ENCODE peak calls at places on chromosomes 12 and 14, in nine cellular contexts. One of them, this sample, is unnamed.

GRCh38 chr14:62436256-62436655 is 609.0 kb downstream of the KCNH5 start:
- DNase-seq in mammary epithelial cell: peak; percentile 58
- DNase-seq in sigmoid colon: no peak
- DNase-seq in MM.1S: no peak
- DNase-seq in body of pancreas: no peak
- DNase-seq in SK-N-SH: no peak
- DNase-seq in CD8-positive, alpha-beta T cell: no peak
- DNase-seq in K562: no peak
- DNase-seq in pancreas: no peak
- DNase-seq in this sample: no peak

GRCh38 chr12:89707992-89708792 is 446 bp downstream of the ATP2B1 start:
- DNase-seq in mammary epithelial cell: peak; percentile 20
- DNase-seq in sigmoid colon: peak; percentile 79
- DNase-seq in MM.1S: peak; percentile 53
- DNase-seq in body of pancreas: peak; percentile 43
- DNase-seq in SK-N-SH: peak; percentile 56
- DNase-seq in CD8-positive, alpha-beta T cell: no peak
- DNase-seq in K562: peak; percentile 57
- DNase-seq in pancreas: peak; percentile 49
- DNase-seq in this sample: peak; percentile 77

GRCh38 chr14:77344597-77344996 is 23.8 kb downstream of the GSTZ1 start:
- DNase-seq in mammary epithelial cell: no peak
- DNase-seq in sigmoid colon: no peak
- DNase-seq in MM.1S: no peak
- DNase-seq in body of pancreas: no peak
- DNase-seq in SK-N-SH: no peak
- DNase-seq in CD8-positive, alpha-beta T cell: no peak
- DNase-seq in K562: no peak
- DNase-seq in pancreas: no peak
- DNase-seq in this sample: no peak

GRCh38 chr12:53091756-53092155 is 5.7 kb upstream of the IGFBP6 start:
- DNase-seq in mammary epithelial cell: no peak
- DNase-seq in sigmoid colon: peak; percentile 34
- DNase-seq in MM.1S: no peak
- DNase-seq in body of pancreas: no peak
- DNase-seq in SK-N-SH: no peak
- DNase-seq in CD8-positive, alpha-beta T cell: no peak
- DNase-seq in K562: no peak
- DNase-seq in pancreas: no peak
- DNase-seq in this sample: no peak

GRCh38 chr12:89861086-89861485 is 152.4 kb upstream of the ATP2B1 start:
- DNase-seq in mammary epithelial cell: peak; percentile 30
- DNase-seq in sigmoid colon: no peak
- DNase-seq in MM.1S: no peak
- DNase-seq in body of pancreas: no peak
- DNase-seq in SK-N-SH: no peak
- DNase-seq in CD8-positive, alpha-beta T cell: no peak
- DNase-seq in K562: peak; percentile 11
- DNase-seq in pancreas: no peak
- DNase-seq in this sample: no peak

GRCh38 chr14:51436630-51437029 is 196.6 kb downstream of the TMX1 start:
- DNase-seq in mammary epithelial cell: no peak
- DNase-seq in sigmoid colon: no peak
- DNase-seq in MM.1S: no peak
- DNase-seq in body of pancreas: no peak
- DNase-seq in SK-N-SH: no peak
- DNase-seq in CD8-positive, alpha-beta T cell: no peak
- DNase-seq in K562: no peak
- DNase-seq in pancreas: no peak
- DNase-seq in this sample: no peak

GRCh38 chr12:104285740-104286537 is 17.6 kb upstream of the EID3 start:
- DNase-seq in mammary epithelial cell: peak; percentile 89
- DNase-seq in sigmoid colon: no peak
- DNase-seq in MM.1S: no peak
- DNase-seq in body of pancreas: no peak
- DNase-seq in SK-N-SH: no peak
- DNase-seq in CD8-positive, alpha-beta T cell: no peak
- DNase-seq in K562: peak; percentile 29
- DNase-seq in pancreas: no peak
- DNase-seq in this sample: no peak

GRCh38 chr12:71476513-71476912 is 36.9 kb downstream of the LGR5 start:
- DNase-seq in mammary epithelial cell: peak; percentile 42
- DNase-seq in sigmoid colon: no peak
- DNase-seq in MM.1S: no peak
- DNase-seq in body of pancreas: no peak
- DNase-seq in SK-N-SH: no peak
- DNase-seq in CD8-positive, alpha-beta T cell: no peak
- DNase-seq in K562: no peak
- DNase-seq in pancreas: no peak
- DNase-seq in this sample: no peak

GRCh38 chr12:51871918-51872688 is 15.8 kb upstream of the ANKRD33 start:
- DNase-seq in mammary epithelial cell: no peak
- DNase-seq in sigmoid colon: no peak
- DNase-seq in MM.1S: no peak
- DNase-seq in body of pancreas: no peak
- DNase-seq in SK-N-SH: no peak
- DNase-seq in CD8-positive, alpha-beta T cell: no peak
- DNase-seq in K562: peak; percentile 30
- DNase-seq in pancreas: no peak
- DNase-seq in this sample: peak; percentile 34

GRCh38 chr14:96136361-96136760 is 68.3 kb upstream of the BDKRB2 start:
- DNase-seq in mammary epithelial cell: peak; percentile 64
- DNase-seq in sigmoid colon: no peak
- DNase-seq in MM.1S: no peak
- DNase-seq in body of pancreas: no peak
- DNase-seq in SK-N-SH: no peak
- DNase-seq in CD8-positive, alpha-beta T cell: no peak
- DNase-seq in K562: no peak
- DNase-seq in pancreas: no peak
- DNase-seq in this sample: no peak

GRCh38 chr12:8780389-8780788 is 42.0 kb upstream of the A2ML1 start:
- DNase-seq in mammary epithelial cell: peak; percentile 40
- DNase-seq in sigmoid colon: no peak
- DNase-seq in MM.1S: peak; percentile 10
- DNase-seq in body of pancreas: no peak
- DNase-seq in SK-N-SH: peak; percentile 24
- DNase-seq in CD8-positive, alpha-beta T cell: no peak
- DNase-seq in K562: peak; percentile 47
- DNase-seq in pancreas: no peak
- DNase-seq in this sample: no peak

GRCh38 chr14:95787941-95788340 is 74.0 kb upstream of the TCL1A start:
- DNase-seq in mammary epithelial cell: no peak
- DNase-seq in sigmoid colon: no peak
- DNase-seq in MM.1S: no peak
- DNase-seq in body of pancreas: no peak
- DNase-seq in SK-N-SH: no peak
- DNase-seq in CD8-positive, alpha-beta T cell: no peak
- DNase-seq in K562: no peak
- DNase-seq in pancreas: no peak
- DNase-seq in this sample: no peak

GRCh38 chr14:106518054-106518943 is 991.9 kb downstream of the TMEM121 start:
- DNase-seq in mammary epithelial cell: no peak
- DNase-seq in sigmoid colon: no peak
- DNase-seq in MM.1S: peak; percentile 62
- DNase-seq in body of pancreas: peak; percentile 38
- DNase-seq in SK-N-SH: peak; percentile 11
- DNase-seq in CD8-positive, alpha-beta T cell: peak; percentile 93
- DNase-seq in K562: peak; percentile 37
- DNase-seq in pancreas: peak; percentile 13
- DNase-seq in this sample: peak; percentile 82
- H3K9me3 ChIP-seq in mammary epithelial cell: no peaks in the 10 kb centered on the region
- H3K9me3 ChIP-seq in sigmoid colon: no peaks in the 10 kb centered on the region
- H3K9me3 ChIP-seq in MM.1S: no peaks in the 10 kb centered on the region
- H3K9me3 ChIP-seq in body of pancreas: no peaks in the 10 kb centered on the region
- H3K9me3 ChIP-seq in SK-N-SH: no peaks in the 10 kb centered on the region
- H3K9me3 ChIP-seq in CD8-positive, alpha-beta T cell: no peaks in the 10 kb centered on the region
- H3K9me3 ChIP-seq in K562: no peaks in the 10 kb centered on the region
- H3K9me3 ChIP-seq in pancreas: no peaks in the 10 kb centered on the region
- H3K9me3 ChIP-seq in this sample: no peaks in the 10 kb centered on the region

GRCh38 chr12:26465419-26466097 is 270.2 kb downstream of the SSPN start:
- DNase-seq in mammary epithelial cell: no peak
- DNase-seq in sigmoid colon: no peak
- DNase-seq in MM.1S: no peak
- DNase-seq in body of pancreas: no peak
- DNase-seq in SK-N-SH: no peak
- DNase-seq in CD8-positive, alpha-beta T cell: no peak
- DNase-seq in K562: peak; percentile 9
- DNase-seq in pancreas: no peak
- DNase-seq in this sample: no peak
- H3K9me3 ChIP-seq in mammary epithelial cell: no peaks in the 10 kb centered on the region
- H3K9me3 ChIP-seq in sigmoid colon: no peaks in the 10 kb centered on the region
- H3K9me3 ChIP-seq in MM.1S: no peaks in the 10 kb centered on the region
- H3K9me3 ChIP-seq in body of pancreas: no peaks in the 10 kb centered on the region
- H3K9me3 ChIP-seq in SK-N-SH: no peaks in the 10 kb centered on the region
- H3K9me3 ChIP-seq in CD8-positive, alpha-beta T cell: no peaks in the 10 kb centered on the region
- H3K9me3 ChIP-seq in K562: no peaks in the 10 kb centered on the region
- H3K9me3 ChIP-seq in pancreas: no peaks in the 10 kb centered on the region
- H3K9me3 ChIP-seq in this sample: no peaks in the 10 kb centered on the region

GRCh38 chr12:120928864-120929652 is 24.9 kb upstream of the SPPL3 start:
- DNase-seq in mammary epithelial cell: peak; percentile 81
- DNase-seq in sigmoid colon: no peak
- DNase-seq in MM.1S: no peak
- DNase-seq in body of pancreas: peak; percentile 75
- DNase-seq in SK-N-SH: no peak
- DNase-seq in CD8-positive, alpha-beta T cell: no peak
- DNase-seq in K562: no peak
- DNase-seq in pancreas: peak; percentile 69
- DNase-seq in this sample: no peak
- H3K9me3 ChIP-seq in mammary epithelial cell: no peaks in the 10 kb centered on the region
- H3K9me3 ChIP-seq in sigmoid colon: no peaks in the 10 kb centered on the region
- H3K9me3 ChIP-seq in MM.1S: no peaks in the 10 kb centered on the region
- H3K9me3 ChIP-seq in body of pancreas: no peaks in the 10 kb centered on the region
- H3K9me3 ChIP-seq in SK-N-SH: no peaks in the 10 kb centered on the region
- H3K9me3 ChIP-seq in CD8-positive, alpha-beta T cell: no peaks in the 10 kb centered on the region
- H3K9me3 ChIP-seq in K562: no peaks in the 10 kb centered on the region
- H3K9me3 ChIP-seq in pancreas: no peaks in the 10 kb centered on the region
- H3K9me3 ChIP-seq in this sample: no peaks in the 10 kb centered on the region

GRCh38 chr12:91513354-91513753 is 330.7 kb upstream of the DCN start:
- DNase-seq in mammary epithelial cell: no peak
- DNase-seq in sigmoid colon: no peak
- DNase-seq in MM.1S: no peak
- DNase-seq in body of pancreas: no peak
- DNase-seq in SK-N-SH: no peak
- DNase-seq in CD8-positive, alpha-beta T cell: no peak
- DNase-seq in K562: no peak
- DNase-seq in pancreas: no peak
- DNase-seq in this sample: no peak
- H3K9me3 ChIP-seq in mammary epithelial cell: no peaks in the 10 kb centered on the region
- H3K9me3 ChIP-seq in sigmoid colon: no peaks in the 10 kb centered on the region
- H3K9me3 ChIP-seq in MM.1S: no peaks in the 10 kb centered on the region
- H3K9me3 ChIP-seq in body of pancreas: no peaks in the 10 kb centered on the region
- H3K9me3 ChIP-seq in SK-N-SH: no peaks in the 10 kb centered on the region
- H3K9me3 ChIP-seq in CD8-positive, alpha-beta T cell: no peaks in the 10 kb centered on the region
- H3K9me3 ChIP-seq in K562: no peaks in the 10 kb centered on the region
- H3K9me3 ChIP-seq in pancreas: no peaks in the 10 kb centered on the region
- H3K9me3 ChIP-seq in this sample: no peaks in the 10 kb centered on the region

DNA sequence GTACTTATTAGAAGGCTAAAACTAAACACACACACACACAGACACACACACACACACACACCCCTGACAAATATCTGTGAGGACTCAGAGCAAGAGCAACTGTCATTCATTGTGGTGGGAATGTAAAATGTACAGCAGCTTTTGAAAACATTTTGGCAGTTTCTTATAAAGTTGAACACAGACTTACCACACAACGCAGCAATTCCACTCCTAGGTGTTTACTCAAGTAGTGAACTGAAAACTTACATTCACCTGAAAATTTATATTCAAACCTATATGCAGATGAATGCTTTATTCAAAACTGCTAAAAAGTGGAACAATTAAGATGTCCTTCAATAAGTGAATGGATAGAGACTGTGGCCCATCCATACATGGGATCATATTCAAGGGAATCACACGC is 18.6 kb downstream of the ZNF605 start:
- DNase-seq in mammary epithelial cell: no peak
- DNase-seq in sigmoid colon: no peak
- DNase-seq in MM.1S: no peak
- DNase-seq in body of pancreas: no peak
- DNase-seq in SK-N-SH: no peak
- DNase-seq in CD8-positive, alpha-beta T cell: no peak
- DNase-seq in K562: no peak
- DNase-seq in pancreas: no peak
- DNase-seq in this sample: no peak
- H3K9me3 ChIP-seq in mammary epithelial cell: peaks cover 43% of the 10 kb centered on the region
- H3K9me3 ChIP-seq in sigmoid colon: peaks cover 6% of the 10 kb centered on the region
- H3K9me3 ChIP-seq in MM.1S: no peaks in the 10 kb centered on the region
- H3K9me3 ChIP-seq in body of pancreas: peaks cover 49% of the 10 kb centered on the region
- H3K9me3 ChIP-seq in SK-N-SH: peaks cover 18% of the 10 kb centered on the region
- H3K9me3 ChIP-seq in CD8-positive, alpha-beta T cell: peaks cover 26% of the 10 kb centered on the region
- H3K9me3 ChIP-seq in K562: peaks cover 1% of the 10 kb centered on the region
- H3K9me3 ChIP-seq in pancreas: no peaks in the 10 kb centered on the region
- H3K9me3 ChIP-seq in this sample: peaks cover 11% of the 10 kb centered on the region

DNA sequence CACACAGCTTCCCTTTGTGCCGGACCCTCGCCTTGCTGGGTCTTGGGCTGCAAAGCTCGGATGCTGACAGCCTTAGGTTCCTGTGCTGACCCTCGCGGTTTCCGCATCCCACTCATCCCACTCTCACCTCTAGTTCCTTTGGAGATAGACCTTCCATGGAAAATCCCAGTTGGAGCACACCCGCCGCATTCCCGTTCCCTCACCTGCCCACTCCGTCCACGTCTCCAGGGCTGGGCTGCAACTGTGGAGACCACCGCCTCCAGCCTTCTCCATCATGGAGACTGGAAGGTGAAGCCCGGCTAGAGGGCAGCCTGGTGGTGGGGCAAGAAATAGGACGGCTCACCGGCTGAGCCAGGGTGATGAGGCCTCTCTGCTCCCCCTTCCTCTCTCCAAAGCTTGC is 14.8 kb downstream of the TMEM121 start:
- DNase-seq in mammary epithelial cell: no peak
- DNase-seq in sigmoid colon: peak; percentile 58
- DNase-seq in MM.1S: no peak
- DNase-seq in body of pancreas: no peak
- DNase-seq in SK-N-SH: no peak
- DNase-seq in CD8-positive, alpha-beta T cell: no peak
- DNase-seq in K562: no peak
- DNase-seq in pancreas: no peak
- DNase-seq in this sample: no peak
- H3K9me3 ChIP-seq in mammary epithelial cell: peaks cover 2% of the 10 kb centered on the region
- H3K9me3 ChIP-seq in sigmoid colon: peaks cover 5% of the 10 kb centered on the region
- H3K9me3 ChIP-seq in MM.1S: no peaks in the 10 kb centered on the region
- H3K9me3 ChIP-seq in body of pancreas: no peaks in the 10 kb centered on the region
- H3K9me3 ChIP-seq in SK-N-SH: peaks cover 8% of the 10 kb centered on the region
- H3K9me3 ChIP-seq in CD8-positive, alpha-beta T cell: no peaks in the 10 kb centered on the region
- H3K9me3 ChIP-seq in K562: no peaks in the 10 kb centered on the region
- H3K9me3 ChIP-seq in pancreas: no peaks in the 10 kb centered on the region
- H3K9me3 ChIP-seq in this sample: peaks cover 1% of the 10 kb centered on the region

GRCh38 chr14:105666420-105666819 is 140.0 kb downstream of the TMEM121 start:
- DNase-seq in mammary epithelial cell: no peak
- DNase-seq in sigmoid colon: no peak
- DNase-seq in MM.1S: no peak
- DNase-seq in body of pancreas: no peak
- DNase-seq in SK-N-SH: no peak
- DNase-seq in CD8-positive, alpha-beta T cell: no peak
- DNase-seq in K562: no peak
- DNase-seq in pancreas: no peak
- DNase-seq in this sample: no peak
- H3K9me3 ChIP-seq in mammary epithelial cell: peaks cover 18% of the 10 kb centered on the region
- H3K9me3 ChIP-seq in sigmoid colon: no peaks in the 10 kb centered on the region
- H3K9me3 ChIP-seq in MM.1S: no peaks in the 10 kb centered on the region
- H3K9me3 ChIP-seq in body of pancreas: no peaks in the 10 kb centered on the region
- H3K9me3 ChIP-seq in SK-N-SH: no peaks in the 10 kb centered on the region
- H3K9me3 ChIP-seq in CD8-positive, alpha-beta T cell: no peaks in the 10 kb centered on the region
- H3K9me3 ChIP-seq in K562: no peaks in the 10 kb centered on the region
- H3K9me3 ChIP-seq in pancreas: no peaks in the 10 kb centered on the region
- H3K9me3 ChIP-seq in this sample: no peaks in the 10 kb centered on the region

This sample was measured in right cardiac atrium.